ENCODE peak calls at places on chromosomes 11 and 22, in five cellular contexts. H, G, E, L and W are unnamed samples.

GRCh38 chr11:105168457-105168856 is 28.9 kb upstream of the CARD18 start:
- DNase-seq in H (no peak), G (peak), E (peak), L (no peak), W (no peak)

GRCh38 chr11:109864161-109864661 is 229.0 kb upstream of the ZC3H12C start:
- DNase-seq in H (no peak), G (peak), E (no peak), L (no peak), W (no peak)

GRCh38 chr11:133162228-133162627 is 370.1 kb downstream of the OPCML start:
- DNase-seq in H (no peak), G (no peak), E (no peak), L (no peak), W (no peak)

GRCh38 chr22:35541254-35541748 is 670 bp downstream of the RASD2 start:
- DNase-seq in H (no peak), G (no peak), E (no peak), L (no peak), W (no peak)

GRCh38 chr11:19071255-19071654 is 10.7 kb upstream of the MRGPRX2 start:
- DNase-seq in H (peak), G (peak), E (peak), L (peak), W (peak)

GRCh38 chr22:31179345-31179744 is 19.4 kb downstream of the RNF185 start:
- DNase-seq in H (no peak), G (peak), E (peak), L (no peak), W (no peak)

GRCh38 chr11:574632-575323 is 1.5 kb upstream of the PHRF1 start:
- DNase-seq in H (no peak), G (no peak), E (no peak), L (no peak), W (no peak)

GRCh38 chr11:62875698-62876483 is 4.8 kb upstream of the SLC3A2 start:
- DNase-seq in H (no peak), G (no peak), E (no peak), L (no peak), W (no peak)

GRCh38 chr11:113663567-113663966 is 42.5 kb downstream of the TMPRSS5 start:
- DNase-seq in H (no peak), G (no peak), E (no peak), L (no peak), W (no peak)

GRCh38 chr11:34869425-34869824 is 46.8 kb downstream of the APIP start:
- DNase-seq in H (no peak), G (no peak), E (no peak), L (no peak), W (peak)

GRCh38 chr11:118383657-118384056 is 17.7 kb upstream of the ATP5MG start:
- DNase-seq in H (no peak), G (no peak), E (no peak), L (no peak), W (no peak)

GRCh38 chr11:3616721-3617460 is 24.9 kb downstream of the ART5 start:
- DNase-seq in H (no peak), G (no peak), E (peak), L (no peak), W (no peak)

GRCh38 chr11:62694455-62695167 is 5.3 kb upstream of the LRRN4CL start:
- DNase-seq in H (peak), G (peak), E (peak), L (no peak), W (peak)

GRCh38 chr11:77619576-77620198 is 17.9 kb downstream of the CLNS1A start:
- DNase-seq in H (peak), G (peak), E (peak), L (no peak), W (no peak)

GRCh38 chr22:41799486-41800347 is 762 bp upstream of the CCDC134 start:
- DNase-seq in H (peak), G (no peak), E (no peak), L (no peak), W (peak)
- H3K14ac ChIP-seq in H (no peak), G (no peak), E (peak), L (no peak), W (peak)

GRCh38 chr22:38088723-38089473 is 4.9 kb upstream of the SLC16A8 start:
- DNase-seq in H (no peak), G (no peak), E (no peak), L (no peak), W (no peak)
- H3K14ac ChIP-seq in H (no peak), G (no peak), E (no peak), L (no peak), W (no peak)

GRCh38 chr11:119486691-119487259 is 63.8 kb upstream of the THY1 start:
- DNase-seq in H (no peak), G (no peak), E (no peak), L (no peak), W (peak)
- H3K14ac ChIP-seq in H (no peak), G (no peak), E (no peak), L (no peak), W (no peak)

GRCh38 chr22:20316217-20316843 is 3.5 kb downstream of the DGCR6L start:
- DNase-seq in H (no peak), G (no peak), E (no peak), L (no peak), W (peak)

GRCh38 chr22:20316844-20317401 is 2.9 kb downstream of the DGCR6L start:
- DNase-seq in H (no peak), G (no peak), E (no peak), L (no peak), W (no peak)

GRCh38 chr22:20319745-20320658 is at the start of gene DGCR6L:
- DNase-seq in H (peak), G (peak), E (peak), L (peak), W (peak)

GRCh38 chr22:20315337-20316216 is 4.3 kb downstream of the DGCR6L start:
- DNase-seq in H (no peak), G (no peak), E (no peak), L (no peak), W (peak)

DNA sequence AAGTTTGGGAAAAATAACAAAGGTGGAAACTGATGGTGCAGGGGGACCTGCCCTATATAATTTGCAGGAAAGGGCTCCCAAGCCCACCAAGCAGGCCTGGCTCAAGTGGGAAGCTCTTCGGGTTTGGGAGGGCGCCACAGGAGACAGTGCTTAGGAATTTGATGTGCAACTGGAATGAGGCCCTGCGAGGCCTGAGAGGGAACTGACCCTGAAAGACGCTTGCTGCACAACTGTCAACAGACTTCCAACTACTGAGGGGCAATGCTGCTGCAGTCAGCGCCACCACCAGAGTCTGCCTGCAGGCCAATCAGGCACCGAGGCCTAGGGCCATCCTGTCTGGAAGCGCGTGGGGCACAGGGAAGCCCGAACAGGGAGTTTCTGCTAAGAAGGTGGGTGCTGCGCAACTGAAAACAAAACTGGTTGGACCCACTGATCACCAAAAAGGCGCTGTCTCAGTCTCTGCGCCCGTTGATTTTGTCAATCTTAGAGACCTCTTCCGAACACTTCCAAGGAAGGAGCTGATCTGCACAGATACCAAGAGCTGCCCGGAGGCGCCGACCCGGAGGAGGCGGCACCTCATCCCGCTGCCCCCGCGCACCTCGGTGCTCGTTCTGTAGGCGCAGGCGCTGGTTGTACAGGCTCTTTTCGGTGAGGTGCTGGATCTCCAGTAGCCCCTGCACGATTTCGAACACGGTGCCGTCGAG is 667 bp downstream of the DGCR6L start:
- DNase-seq in H (no peak), G (peak), E (no peak), L (no peak), W (peak)
- H3K14ac ChIP-seq in H (no peak), G (no peak), E (no peak), L (no peak), W (no peak)

GRCh38 chr22:32619614-32620426 is 145.2 kb downstream of the FBXO7 start:
- DNase-seq in H (no peak), G (peak), E (peak), L (no peak), W (no peak)

GRCh38 chr22:32620992-32621391 is 146.4 kb downstream of the FBXO7 start:
- DNase-seq in H (no peak), G (no peak), E (no peak), L (no peak), W (no peak)

GRCh38 chr22:32622004-32622761 is 147.6 kb downstream of the FBXO7 start:
- DNase-seq in H (peak), G (peak), E (peak), L (peak), W (peak)

GRCh38 chr22:32622762-32623147 is 148.1 kb downstream of the FBXO7 start:
- DNase-seq in H (no peak), G (no peak), E (no peak), L (no peak), W (no peak)

GRCh38 chr22:32621656-32622003 is 147.0 kb downstream of the FBXO7 start:
- DNase-seq in H (no peak), G (no peak), E (no peak), L (no peak), W (no peak)
- H3K14ac ChIP-seq in H (no peak), G (no peak), E (peak), L (no peak), W (no peak)

DNA sequence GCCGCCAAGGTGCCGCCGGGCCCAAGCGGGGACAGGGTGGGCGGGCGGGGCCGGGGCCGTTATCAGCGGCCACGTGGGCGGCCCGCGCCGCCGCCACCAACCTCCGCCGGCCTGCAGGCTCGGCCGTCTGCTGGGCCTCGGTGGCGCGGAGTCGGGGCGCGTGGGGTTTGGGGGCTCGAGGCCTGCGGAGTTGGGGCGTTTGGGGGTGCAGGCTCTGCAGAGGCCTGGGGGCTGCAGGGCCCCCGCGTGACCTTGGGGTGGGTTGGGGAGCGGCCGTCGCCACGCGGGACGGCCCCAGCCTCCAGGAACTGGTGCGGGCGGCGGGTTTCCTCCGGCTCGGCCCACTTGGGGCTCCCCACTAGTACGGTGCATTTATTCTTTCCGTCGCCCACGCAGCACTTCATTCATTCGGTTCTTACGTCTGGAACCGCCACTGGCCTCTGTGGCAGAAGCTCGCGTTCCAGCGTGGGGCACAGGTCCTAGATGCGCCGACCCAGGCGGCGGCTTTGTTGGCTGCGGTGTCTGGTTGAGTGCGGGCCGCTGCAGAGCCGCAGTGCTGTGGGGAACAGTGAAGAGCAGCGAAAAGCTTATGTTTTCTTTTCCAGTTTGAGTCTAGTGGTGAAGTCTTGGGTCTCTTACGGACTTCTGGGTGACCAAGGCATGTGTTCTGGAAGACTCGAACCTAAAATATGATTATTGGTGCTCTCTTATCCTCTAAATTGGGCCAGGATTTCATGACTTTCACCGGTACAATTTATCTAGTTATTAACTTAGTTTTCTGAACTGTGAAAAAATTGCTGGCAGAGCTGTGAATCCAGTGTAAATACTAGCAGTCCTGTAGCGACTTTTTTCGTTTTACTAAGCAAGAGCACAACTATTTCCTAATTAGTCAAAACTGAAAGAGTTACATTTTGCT is 888 bp upstream of the TRMT2A start:
- DNase-seq in H (no peak), G (peak), E (peak), L (no peak), W (no peak)
- H3K14ac ChIP-seq in H (peak), G (peak), E (peak), L (no peak), W (peak)